ENCODE peak calls at places on chromosomes 3 and 15, in seven cellular contexts. F is effector memory CD4-positive, alpha-beta T cell; H is CD8-positive, alpha-beta memory T cell; C is HCT116; W is SJSA1; P is breast epithelium; I is thoracic aorta. R is an unnamed sample.

GRCh38 chr15:85955501-85956391 is 123.9 kb upstream of the AGBL1 start:
- DNase-seq in F (no peak), H (no peak), C (no peak), W (no peak), P (no peak), I (no peak), R (no peak)

GRCh38 chr3:192884831-192885356 is 32.8 kb downstream of the MB21D2 start:
- DNase-seq in F (no peak), H (no peak), C (no peak), W (no peak), P (no peak), I (no peak), R (no peak)

GRCh38 chr3:52450489-52451236 is 3.2 kb downstream of the TNNC1 start:
- DNase-seq in F (no peak), H (no peak), C (no peak), W (no peak), P (no peak), I (no peak), R (no peak)

GRCh38 chr3:12955651-12956315 is 114.4 kb upstream of the RPL32 start:
- DNase-seq in F (no peak), H (no peak), C (no peak), W (no peak), P (no peak), I (no peak), R (no peak)

GRCh38 chr3:169120928-169121327 is 542.6 kb downstream of the MECOM start:
- DNase-seq in F (no peak), H (no peak), C (no peak), W (no peak), P (no peak), I (no peak), R (no peak)

GRCh38 chr15:60758961-60759729 is 280.2 kb upstream of the ICE2 start:
- DNase-seq in F (no peak), H (no peak), C (no peak), W (peak; percentile 47), P (no peak), I (no peak), R (no peak)

GRCh38 chr15:42133892-42134502 is 22.4 kb downstream of the PLA2G4F start:
- DNase-seq in F (peak; percentile 8), H (peak; percentile 63), C (peak; percentile 34), W (peak; percentile 57), P (no peak), I (no peak), R (no peak)

GRCh38 chr3:142117052-142117451 is 32.3 kb downstream of the TFDP2 start:
- DNase-seq in F (no peak), H (no peak), C (peak; percentile 48), W (no peak), P (no peak), I (no peak), R (no peak)

GRCh38 chr3:16309558-16309957 is 44.5 kb downstream of the OXNAD1 start:
- DNase-seq in F (peak; percentile 34), H (peak; percentile 67), C (peak; percentile 57), W (no peak), P (no peak), I (no peak), R (no peak)

GRCh38 chr15:51576451-51576850 is 46.1 kb downstream of the DMXL2 start:
- DNase-seq in F (no peak), H (no peak), C (no peak), W (no peak), P (no peak), I (no peak), R (no peak)

GRCh38 chr15:23538657-23539056 is 26.8 kb upstream of the MKRN3 start:
- DNase-seq in F (no peak), H (no peak), C (no peak), W (no peak), P (no peak), I (no peak), R (no peak)

GRCh38 chr3:157086053-157086761 is 73.7 kb downstream of the CCNL1 start:
- DNase-seq in F (no peak), H (no peak), C (no peak), W (no peak), P (peak; percentile 38), I (no peak), R (peak; percentile 75)

GRCh38 chr15:66706225-66706732 is 4.2 kb downstream of the SMAD6 start:
- DNase-seq in F (no peak), H (no peak), C (no peak), W (no peak), P (no peak), I (no peak), R (no peak)

GRCh38 chr3:107208100-107208499 is 169.1 kb upstream of the CCDC54 start:
- DNase-seq in F (no peak), H (no peak), C (peak; percentile 28), W (peak; percentile 75), P (no peak), I (no peak), R (peak; percentile 76)

GRCh38 chr15:80594091-80594889 is 100.8 kb upstream of the ABHD17C start:
- DNase-seq in F (no peak), H (no peak), C (no peak), W (no peak), P (no peak), I (no peak), R (no peak)

DNA sequence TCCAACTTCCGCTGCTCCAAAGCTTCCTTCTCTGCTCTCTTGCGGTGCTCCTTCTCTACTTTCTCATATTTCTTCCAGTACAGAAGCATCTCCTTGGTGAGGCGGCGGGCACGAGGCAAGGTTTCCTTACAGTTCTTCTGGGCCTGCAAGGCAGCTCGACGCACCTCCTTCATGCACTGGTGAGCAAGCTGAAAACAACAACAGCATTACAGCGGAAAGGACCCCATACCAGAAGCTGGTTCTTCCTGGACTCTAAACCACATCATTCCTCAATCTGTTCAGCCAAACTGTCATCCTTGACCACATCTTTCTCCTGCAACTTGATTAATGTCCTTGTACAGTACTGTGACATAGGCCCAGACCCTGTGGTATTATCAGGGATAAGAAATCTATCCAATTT is 36.4 kb downstream of the INO80 start:
- DNase-seq in F (no peak), H (no peak), C (no peak), W (no peak), P (no peak), I (no peak), R (no peak)
- H3K4me1 ChIP-seq in F (no peaks in the 10 kb centered on the region), H (no peaks in the 10 kb centered on the region), C (no peaks in the 10 kb centered on the region), W (no peaks in the 10 kb centered on the region), P (no peaks in the 10 kb centered on the region), I (no peaks in the 10 kb centered on the region), R (no peaks in the 10 kb centered on the region)

DNA sequence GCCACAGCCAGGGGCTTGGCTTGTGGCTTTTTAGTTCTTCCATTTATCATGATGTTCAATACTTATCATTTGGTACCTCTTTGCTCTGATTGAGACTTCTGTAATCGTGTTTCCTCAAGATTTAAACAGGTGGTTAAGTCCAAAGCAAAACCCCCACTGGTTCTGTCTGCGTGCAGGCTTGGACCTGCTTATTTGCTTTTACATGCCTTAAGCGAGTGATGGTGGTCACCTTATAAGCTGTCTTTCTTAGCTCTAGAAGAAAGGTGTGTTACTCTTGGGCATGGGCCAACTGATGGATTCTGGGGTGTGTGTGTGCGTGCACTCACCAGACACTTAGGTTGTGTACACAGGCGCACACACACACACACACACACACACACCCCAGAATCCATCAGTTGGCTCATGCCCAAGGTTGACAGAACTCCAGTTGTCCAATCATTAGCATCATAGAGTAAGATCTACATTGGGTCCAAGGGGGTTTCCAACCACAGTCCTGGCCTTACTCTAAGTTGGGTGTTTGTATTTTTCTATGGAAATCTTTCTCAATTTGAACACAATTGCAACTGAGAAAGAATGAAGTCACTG is 1.2 kb downstream of the MYZAP start:
- DNase-seq in F (no peak), H (no peak), C (no peak), W (no peak), P (no peak), I (no peak), R (no peak)
- H3K4me1 ChIP-seq in F (peaks cover 14% of the 10 kb centered on the region), H (peaks cover 16% of the 10 kb centered on the region), C (peaks cover 31% of the 10 kb centered on the region), W (peaks cover 7% of the 10 kb centered on the region), P (peaks cover 3% of the 10 kb centered on the region), I (peaks cover 34% of the 10 kb centered on the region), R (peaks cover 7% of the 10 kb centered on the region)

GRCh38 chr15:89221543-89221942 is at the start of gene RLBP1:
- DNase-seq in F (no peak), H (no peak), C (no peak), W (no peak), P (no peak), I (no peak), R (no peak)

GRCh38 chr15:89230277-89230676 is 8.9 kb upstream of the RLBP1 start:
- DNase-seq in F (no peak), H (no peak), C (no peak), W (peak; percentile 35), P (no peak), I (no peak), R (no peak)

GRCh38 chr15:89226359-89227221 is 5.2 kb upstream of the RLBP1 start:
- DNase-seq in F (no peak), H (no peak), C (no peak), W (no peak), P (no peak), I (no peak), R (no peak)

GRCh38 chr15:89227425-89227824 is 6.0 kb upstream of the RLBP1 start:
- DNase-seq in F (no peak), H (no peak), C (no peak), W (no peak), P (no peak), I (no peak), R (no peak)

GRCh38 chr15:89225588-89225987 is 4.2 kb upstream of the RLBP1 start:
- DNase-seq in F (no peak), H (no peak), C (no peak), W (no peak), P (no peak), I (no peak), R (no peak)
- H3K4me1 ChIP-seq in F (no peaks in the 10 kb centered on the region), H (no peaks in the 10 kb centered on the region), C (peaks cover 16% of the 10 kb centered on the region), W (peaks cover 9% of the 10 kb centered on the region), P (no peaks in the 10 kb centered on the region), I (no peaks in the 10 kb centered on the region), R (no peaks in the 10 kb centered on the region)

GRCh38 chr15:65401607-65402240 is 21.0 kb downstream of the IGDCC4 start:
- DNase-seq in F (no peak), H (no peak), C (no peak), W (no peak), P (no peak), I (no peak), R (no peak)
- H3K4me1 ChIP-seq in F (no peaks in the 10 kb centered on the region), H (no peaks in the 10 kb centered on the region), C (peaks cover 20% of the 10 kb centered on the region), W (peaks cover 5% of the 10 kb centered on the region), P (no peaks in the 10 kb centered on the region), I (no peaks in the 10 kb centered on the region), R (no peaks in the 10 kb centered on the region)

DNA sequence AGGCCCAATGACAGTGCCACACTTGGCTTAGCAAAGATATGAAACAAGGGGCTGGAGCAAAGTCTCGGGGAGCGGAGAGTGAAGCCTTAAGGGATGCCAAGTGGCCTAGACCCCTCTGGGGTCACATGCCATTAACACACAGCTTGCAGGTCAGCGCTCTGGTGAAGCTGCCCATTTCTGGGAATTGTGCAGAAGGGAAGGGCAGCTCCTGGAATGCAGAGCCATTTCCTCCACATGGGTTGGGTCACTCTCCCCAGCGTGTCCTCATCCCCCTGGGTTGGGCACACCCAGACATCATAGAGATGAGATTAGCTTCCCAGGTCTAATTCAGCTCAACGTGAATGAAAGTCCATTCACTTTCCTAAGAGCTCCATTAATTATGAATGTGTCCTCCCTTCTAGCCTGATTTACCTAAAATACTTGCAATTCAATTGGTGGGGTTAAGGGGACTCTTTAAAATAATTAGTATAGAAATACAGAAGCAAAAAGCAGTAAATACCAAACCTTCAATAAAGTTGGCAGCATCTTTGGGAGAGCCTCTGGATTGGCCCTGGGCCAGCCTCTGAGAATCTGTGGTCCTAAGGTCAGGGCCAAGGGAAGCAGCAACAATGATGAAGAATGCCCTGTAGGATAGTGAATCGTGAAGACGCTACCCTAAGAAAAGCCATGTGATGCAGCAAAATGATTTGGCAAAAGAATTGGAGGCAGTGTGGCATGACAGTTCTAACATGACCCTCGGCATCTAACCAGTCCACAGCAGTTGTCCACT is 17.8 kb downstream of the MRAS start:
- DNase-seq in F (no peak), H (no peak), C (no peak), W (no peak), P (no peak), I (no peak), R (no peak)
- H3K4me1 ChIP-seq in F (no peaks in the 10 kb centered on the region), H (no peaks in the 10 kb centered on the region), C (peaks cover 9% of the 10 kb centered on the region), W (peaks cover 65% of the 10 kb centered on the region), P (peaks cover 9% of the 10 kb centered on the region), I (peaks cover 53% of the 10 kb centered on the region), R (peaks cover 2% of the 10 kb centered on the region)

R was measured in ascending aorta.